ENCODE peak calls at places on chromosomes 6 and 20, in six cellular contexts. T is HTR-8/SVneo, A is RWPE1, R is HS-27A, J is A549, I is brain microvascular endothelial cell. Y is an unnamed sample.

GRCh38 chr6:142331075-142331551 is 29.3 kb downstream of the ADGRG6 start:
- DNase-seq in T (no peak), A (no peak), R (no peak), J (no peak), I (peak; percentile 12), Y (no peak)

GRCh38 chr20:36175475-36175995 is 21.0 kb downstream of the EPB41L1 start:
- DNase-seq in T (no peak), A (no peak), R (no peak), J (no peak), I (no peak), Y (no peak)

GRCh38 chr6:168439791-168440491 is 1.0 kb upstream of the SMOC2 start:
- DNase-seq in T (no peak), A (no peak), R (no peak), J (no peak), I (no peak), Y (no peak)

GRCh38 chr6:33147807-33148666 is 44.2 kb downstream of the COL11A2 start:
- DNase-seq in T (peak; percentile 47), A (peak; percentile 61), R (no peak), J (peak; percentile 46), I (peak; percentile 18), Y (no peak)

GRCh38 chr20:21183722-21184121 is 57.8 kb downstream of the KIZ start:
- DNase-seq in T (peak; percentile 28), A (peak; percentile 11), R (peak; percentile 40), J (peak; percentile 9), I (no peak), Y (no peak)

GRCh38 chr20:11130554-11131166 is 456.9 kb upstream of the JAG1 start:
- DNase-seq in T (no peak), A (peak; percentile 13), R (no peak), J (no peak), I (no peak), Y (no peak)

GRCh38 chr20:40787922-40788321 is 98.9 kb upstream of the MAFB start:
- DNase-seq in T (no peak), A (no peak), R (no peak), J (no peak), I (no peak), Y (no peak)

GRCh38 chr6:160102956-160103824 is 18.4 kb upstream of the SLC22A1 start:
- DNase-seq in T (peak; percentile 20), A (peak; percentile 14), R (peak; percentile 9), J (peak; percentile 41), I (peak; percentile 33), Y (no peak)

GRCh38 chr6:157716553-157716952 is 106.5 kb upstream of the SNX9 start:
- DNase-seq in T (no peak), A (no peak), R (no peak), J (no peak), I (no peak), Y (no peak)

GRCh38 chr6:128511518-128511917 is 8.9 kb downstream of the PTPRK start:
- DNase-seq in T (no peak), A (peak; percentile 78), R (no peak), J (peak; percentile 66), I (no peak), Y (no peak)

GRCh38 chr20:43102394-43102793 is 87.3 kb downstream of the PTPRT start:
- DNase-seq in T (no peak), A (no peak), R (no peak), J (peak; percentile 4), I (no peak), Y (no peak)